ENCODE peak calls at places on chromosomes 16 and 17, in six cellular contexts. S is IMR-90, U is A549, W is breast epithelium, Y is upper lobe of right lung, Z is GM23338. C is an unnamed sample.

GRCh38 chr17:34369571-34369970 is 6.5 kb upstream of the CCL1 start:
- DNase-seq in Y (no peak), U (no peak), S (no peak), W (no peak), Z (no peak), C (no peak)

GRCh38 chr16:19698480-19699465 is 19.3 kb downstream of the KNOP1 start:
- DNase-seq in Y (no peak), U (no peak), Z (no peak), S (peak; percentile 20), W (no peak), C (no peak)

GRCh38 chr16:23414731-23415130 is 38.3 kb downstream of the COG7 start:
- DNase-seq in Z (no peak), W (no peak), U (no peak), Y (no peak), S (no peak), C (no peak)

GRCh38 chr17:13104576-13104975 is 86.7 kb upstream of the ELAC2 start:
- DNase-seq in W (no peak), Z (no peak), S (no peak), U (no peak), Y (no peak), C (no peak)

GRCh38 chr17:17579691-17580090 is 11.8 kb downstream of the PEMT start:
- DNase-seq in S (no peak), W (no peak), U (no peak), Y (no peak), Z (no peak), C (no peak)

GRCh38 chr17:83100853-83101391 is 21.5 kb downstream of the METRNL start:
- DNase-seq in Z (no peak), S (no peak), U (no peak), Y (no peak), W (no peak), C (no peak)

GRCh38 chr17:574061-574460 is 140.6 kb downstream of the VPS53 start:
- DNase-seq in S (peak; percentile 32), Y (no peak), U (no peak), W (no peak), Z (no peak), C (no peak)

GRCh38 chr17:75468311-75468754 is 11.9 kb downstream of the TMEM94 start:
- DNase-seq in U (no peak), Z (no peak), W (no peak), S (no peak), Y (no peak), C (no peak)

GRCh38 chr17:8072727-8073461 is 14.6 kb downstream of the ALOX12B start:
- DNase-seq in W (no peak), U (no peak), Z (peak; percentile 58), Y (no peak), S (no peak), C (no peak)

GRCh38 chr16:2798723-2799204 is 494 bp downstream of the PRSS41 start:
- DNase-seq in W (no peak), Z (no peak), Y (peak; percentile 63), U (no peak), S (no peak), C (no peak)

GRCh38 chr17:20116683-20117309 is 107.6 kb downstream of the SPECC1 start:
- DNase-seq in W (no peak), Y (no peak), U (peak; percentile 75), S (peak; percentile 41), Z (peak; percentile 89), C (peak; percentile 77)

GRCh38 chr17:28046034-28046825 is 3.8 kb downstream of the NLK start:
- DNase-seq in U (no peak), W (no peak), Z (no peak), S (no peak), Y (no peak), C (no peak)

GRCh38 chr16:81551821-81552304 is 107.3 kb downstream of the CMIP start:
- DNase-seq in Z (no peak), W (no peak), Y (peak; percentile 63), U (no peak), S (peak; percentile 71), C (no peak)

GRCh38 chr16:50593410-50594139 is 45.4 kb downstream of the NKD1 start:
- DNase-seq in S (no peak), Y (no peak), W (no peak), U (no peak), Z (peak; percentile 87), C (no peak)

GRCh38 chr17:77160032-77160876 is 19.5 kb downstream of the SEC14L1 start:
- DNase-seq in Z (no peak), U (no peak), W (no peak), S (no peak), Y (no peak), C (no peak)

GRCh38 chr16:84911490-84912216 is 91.9 kb downstream of the CRISPLD2 start:
- DNase-seq in Y (no peak), W (no peak), S (no peak), U (no peak), Z (no peak), C (no peak)

GRCh38 chr17:16438557-16439302 is 23.4 kb downstream of the TRPV2 start:
- DNase-seq in U (peak; percentile 100), Y (peak; percentile 95), W (peak; percentile 93), S (peak; percentile 100), Z (peak; percentile 100), C (peak; percentile 98)

GRCh38 chr17:16437083-16437482 is 21.7 kb downstream of the TRPV2 start:
- DNase-seq in U (no peak), Z (no peak), Y (no peak), S (no peak), W (no peak), C (no peak)

GRCh38 chr17:16439303-16439791 is 24.0 kb downstream of the TRPV2 start:
- DNase-seq in Z (no peak), S (no peak), Y (no peak), W (no peak), U (no peak), C (no peak)

GRCh38 chr17:16439867-16440351 is 24.5 kb downstream of the TRPV2 start:
- DNase-seq in Y (no peak), Z (no peak), U (no peak), W (no peak), S (no peak), C (peak; percentile 41)

DNA sequence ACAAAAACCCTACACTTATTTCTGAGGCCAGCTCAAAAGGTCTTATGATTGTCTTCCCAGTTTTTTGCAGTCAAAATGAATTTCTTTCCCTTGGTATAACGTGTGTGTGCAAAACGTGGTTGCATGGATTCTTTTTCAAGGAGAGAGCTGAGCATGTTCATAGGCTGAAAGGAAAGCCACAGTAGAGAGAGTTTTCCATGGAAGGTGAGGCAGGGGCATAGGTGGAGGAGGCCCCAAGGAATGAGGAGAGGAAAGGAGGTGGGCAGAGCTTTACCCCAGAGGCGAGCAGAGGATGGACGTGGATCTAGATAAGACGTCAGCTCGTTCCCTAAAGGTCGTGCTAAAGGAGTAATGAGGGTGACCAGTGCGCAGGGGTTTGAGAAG is 22.8 kb downstream of the TRPV2 start:
- DNase-seq in Y (no peak), U (no peak), W (no peak), Z (no peak), S (no peak), C (no peak)
- H3K4me1 ChIP-seq in Y (peaks cover 36% of the 10 kb centered on the region), U (peaks cover 31% of the 10 kb centered on the region), W (peaks cover 6% of the 10 kb centered on the region), Z (peaks cover 38% of the 10 kb centered on the region), S (peaks cover 17% of the 10 kb centered on the region), C (peaks cover 29% of the 10 kb centered on the region)

DNA sequence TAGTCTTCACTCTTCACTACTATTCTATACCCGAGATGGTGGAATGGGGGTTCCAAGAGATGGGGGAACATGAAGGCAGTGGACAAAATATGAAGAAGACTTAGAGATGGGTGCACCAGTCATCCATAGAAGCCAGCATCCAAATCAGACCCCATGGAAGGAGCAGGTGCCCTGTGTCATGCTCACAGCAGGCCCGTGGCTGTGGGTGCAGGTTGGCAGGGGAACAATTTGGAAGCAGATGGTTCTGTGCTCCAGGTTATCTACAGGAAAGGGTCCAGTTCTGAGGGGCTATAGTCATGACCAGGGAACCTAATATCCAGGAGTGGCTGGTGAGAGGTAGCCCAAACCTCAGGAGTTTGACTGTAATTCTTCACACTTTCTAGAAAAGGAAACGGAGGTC is 9.6 kb upstream of the LPCAT2 start:
- DNase-seq in Z (no peak), W (no peak), U (no peak), Y (no peak), S (no peak), C (no peak)
- H3K4me1 ChIP-seq in Z (peaks cover 13% of the 10 kb centered on the region), W (peaks cover 22% of the 10 kb centered on the region), U (peaks cover 18% of the 10 kb centered on the region), Y (peaks cover 35% of the 10 kb centered on the region), S (peaks cover 39% of the 10 kb centered on the region), C (no peaks in the 10 kb centered on the region)

GRCh38 chr16:27241658-27242057 is 26.9 kb downstream of the NSMCE1 start:
- DNase-seq in U (no peak), Y (peak; percentile 42), W (no peak), S (peak; percentile 29), Z (no peak), C (no peak)

GRCh38 chr16:27243725-27244362 is 24.7 kb downstream of the NSMCE1 start:
- DNase-seq in U (no peak), Z (no peak), S (no peak), W (no peak), Y (peak; percentile 39), C (no peak)

GRCh38 chr16:27240948-27241531 is 27.5 kb downstream of the NSMCE1 start:
- DNase-seq in Z (no peak), U (no peak), Y (peak; percentile 60), S (peak; percentile 80), W (no peak), C (no peak)

GRCh38 chr16:27242868-27243590 is 25.5 kb downstream of the NSMCE1 start:
- DNase-seq in Y (peak; percentile 77), S (peak; percentile 98), W (no peak), U (peak; percentile 78), Z (peak; percentile 33), C (no peak)

GRCh38 chr16:27242398-27242797 is 26.2 kb downstream of the NSMCE1 start:
- DNase-seq in Z (no peak), S (no peak), Y (no peak), U (no peak), W (no peak), C (no peak)
- H3K4me1 ChIP-seq in Z (peaks cover 10% of the 10 kb centered on the region), S (peaks cover 42% of the 10 kb centered on the region), Y (peaks cover 63% of the 10 kb centered on the region), U (peaks cover 43% of the 10 kb centered on the region), W (no peaks in the 10 kb centered on the region), C (no peaks in the 10 kb centered on the region)

DNA sequence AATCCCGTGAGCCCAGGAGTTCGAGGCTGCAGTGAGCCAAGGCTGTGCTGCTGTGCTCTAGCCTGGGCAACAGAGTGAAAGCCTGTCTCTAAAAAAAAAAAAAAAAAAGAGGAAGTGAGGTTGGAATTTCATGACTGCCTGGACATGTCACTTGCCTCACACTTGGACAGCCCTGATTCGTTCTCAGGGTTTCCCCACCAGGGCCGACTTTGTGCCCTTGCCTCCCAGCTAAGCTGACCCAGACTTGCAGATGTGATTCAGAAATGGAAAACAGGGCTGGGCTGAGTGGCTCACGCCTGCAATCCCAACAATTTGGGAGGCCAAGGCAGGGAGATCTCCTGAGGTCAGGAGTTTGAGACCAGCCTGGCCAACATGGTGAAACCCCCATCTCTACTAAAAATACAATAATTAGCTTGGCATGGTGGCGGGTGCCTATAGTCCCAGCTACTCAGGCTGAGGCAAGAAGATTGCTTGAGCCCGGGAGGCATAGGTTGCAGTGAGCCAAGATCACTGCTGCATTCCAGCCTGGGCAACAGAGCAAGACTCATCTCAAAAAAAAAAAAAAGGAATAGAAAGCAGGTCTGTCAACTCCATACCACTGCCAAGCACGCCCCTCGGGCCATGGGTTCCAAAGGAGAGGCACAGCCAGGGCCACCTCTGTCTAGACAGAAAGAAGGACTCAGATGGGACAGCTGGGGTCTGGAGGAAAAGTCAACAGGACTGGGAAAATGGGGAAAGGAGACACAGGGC is 46.9 kb downstream of the SOCS1 start:
- DNase-seq in U (no peak), Z (no peak), S (no peak), Y (no peak), W (no peak), C (no peak)
- H3K4me1 ChIP-seq in U (no peaks in the 10 kb centered on the region), Z (no peaks in the 10 kb centered on the region), S (peaks cover 7% of the 10 kb centered on the region), Y (peaks cover 14% of the 10 kb centered on the region), W (no peaks in the 10 kb centered on the region), C (no peaks in the 10 kb centered on the region)